ENCODE peak calls at places on chromosomes 5 and 9, in five cellular contexts. U is K562, Y is HepG2, H is H1, G is HCT116. M is an unnamed sample.

GRCh38 chr5:163532203-163532892 is 26.9 kb downstream of the MAT2B start:
- DNase-seq in H (no peak), Y (no peak), U (no peak), G (no peak), M (no peak)

GRCh38 chr9:126151031-126151670 is 175.5 kb upstream of the MVB12B start:
- DNase-seq in H (peak), U (no peak), Y (peak), G (no peak), M (no peak)

GRCh38 chr9:36399980-36400331 is at the start of gene RNF38:
- DNase-seq in Y (no peak), U (no peak), G (no peak), H (no peak), M (no peak)

GRCh38 chr9:14417230-14417629 is 103.3 kb upstream of the NFIB start:
- DNase-seq in G (no peak), Y (no peak), H (no peak), U (no peak), M (no peak)

GRCh38 chr9:21504894-21505293 is 22.8 kb upstream of the IFNE start:
- DNase-seq in U (no peak), Y (no peak), H (no peak), G (no peak), M (no peak)

GRCh38 chr5:125043781-125044391 is 297.4 kb upstream of the ZNF608 start:
- DNase-seq in G (peak), H (no peak), U (no peak), Y (no peak), M (peak)

GRCh38 chr9:90169490-90169889 is 473.1 kb downstream of the DIRAS2 start:
- DNase-seq in G (no peak), H (no peak), Y (peak), U (no peak), M (no peak)

GRCh38 chr9:133775951-133776905 is 38.1 kb upstream of the SARDH start:
- DNase-seq in G (no peak), H (no peak), U (no peak), Y (no peak), M (no peak)

GRCh38 chr5:148809781-148810524 is 16.5 kb upstream of the ADRB2 start:
- DNase-seq in U (no peak), H (no peak), G (no peak), Y (no peak), M (no peak)
- TF ChIP-seq JUND in U (no peak), H (no peak), G (no peak), Y (no peak), M (no peak)

GRCh38 chr5:161546463-161547301 is at the start of gene GABRB2:
- DNase-seq in U (peak), Y (peak), G (no peak), H (peak), M (no peak)

GRCh38 chr5:161549106-161549505 is 2.6 kb upstream of the GABRB2 start:
- DNase-seq in H (no peak), G (no peak), U (no peak), Y (no peak), M (peak)

GRCh38 chr5:161545701-161546462 is 643 bp downstream of the GABRB2 start:
- DNase-seq in G (no peak), U (no peak), Y (no peak), H (no peak), M (peak)

GRCh38 chr5:161548472-161549094 is 2.1 kb upstream of the GABRB2 start:
- DNase-seq in Y (no peak), U (no peak), G (no peak), H (peak), M (no peak)

GRCh38 chr5:161547573-161548471 is 1.3 kb upstream of the GABRB2 start:
- DNase-seq in H (peak), G (no peak), Y (no peak), U (no peak), M (no peak)
- TF ChIP-seq JUND in H (no peak), G (no peak), Y (no peak), U (no peak), M (no peak)

DNA sequence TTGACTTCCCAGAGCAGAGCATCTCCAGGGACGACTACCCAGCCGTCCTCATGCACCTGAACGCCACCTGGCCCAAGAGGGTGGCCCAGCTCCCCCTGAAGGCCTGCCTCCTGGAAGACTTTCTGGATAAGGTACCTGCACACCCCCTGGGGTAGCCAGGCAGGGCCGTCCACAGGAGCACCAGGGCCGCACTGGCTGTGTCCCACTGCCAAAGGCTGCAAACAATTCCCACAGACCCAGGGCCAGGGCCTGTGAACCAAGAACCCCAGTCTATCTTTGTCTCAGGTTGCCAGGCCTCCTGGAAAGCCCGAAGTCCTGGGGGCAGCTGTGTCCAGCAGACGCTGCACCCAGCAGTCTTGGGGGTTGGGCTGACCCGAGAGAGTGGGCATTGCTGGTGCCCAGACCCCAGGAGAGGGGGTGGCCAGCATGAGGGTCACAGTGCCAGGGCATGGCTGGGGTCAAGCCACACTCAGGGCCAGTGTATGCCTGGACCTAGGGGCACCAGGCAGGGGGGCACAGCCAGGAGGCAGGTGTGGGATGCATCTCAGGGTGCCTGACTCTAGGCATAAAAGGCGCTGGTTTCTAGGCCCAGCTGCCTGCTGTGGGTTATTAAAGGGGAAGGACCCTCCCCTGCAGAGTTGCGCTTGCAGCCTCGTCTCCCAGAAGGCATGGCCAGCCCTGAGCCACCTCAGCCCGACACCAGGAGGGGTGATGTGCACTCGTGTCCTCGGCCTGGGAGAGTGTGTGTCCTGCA is 17.7 kb downstream of the SLC6A18 start:
- DNase-seq in Y (no peak), H (no peak), G (no peak), U (no peak), M (no peak)
- TF ChIP-seq JUND in Y (no peak), H (no peak), G (no peak), U (no peak), M (no peak)

GRCh38 chr5:32057157-32058096 is 116.7 kb downstream of the GOLPH3 start:
- DNase-seq in H (no peak), U (no peak), G (peak), Y (no peak), M (no peak)
- TF ChIP-seq JUND in H (no peak), U (no peak), G (no peak), Y (no peak), M (no peak)

DNA sequence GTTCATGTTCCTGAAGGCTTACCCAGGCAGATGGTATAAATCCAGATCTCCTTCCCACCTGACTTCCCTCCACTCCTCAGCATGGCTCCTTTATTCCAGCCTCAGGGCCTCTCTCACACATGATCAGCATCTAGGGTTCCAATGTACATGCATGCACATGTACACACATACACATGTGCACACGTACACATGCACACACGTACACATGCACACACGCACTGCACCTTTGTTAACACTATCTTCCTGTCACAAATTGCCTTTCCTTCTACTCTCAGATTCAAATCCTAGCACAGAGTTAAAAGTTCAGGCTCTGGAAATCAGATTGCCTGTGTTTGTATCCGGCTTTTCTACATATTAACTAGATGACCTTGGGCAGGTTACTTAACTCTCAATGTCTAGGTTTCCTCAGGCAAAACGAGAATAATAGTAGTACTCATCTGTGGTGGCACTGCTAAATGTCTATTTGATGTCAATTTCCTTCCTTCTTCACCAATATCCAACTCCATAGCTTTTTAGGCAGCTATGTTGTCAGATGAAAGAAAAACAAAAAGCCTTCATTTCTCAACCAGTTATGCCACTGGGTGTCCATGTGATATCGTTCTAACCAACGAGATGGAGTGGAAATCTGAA is 12.8 kb upstream of the SELENOP start:
- DNase-seq in Y (peak), H (no peak), G (no peak), U (no peak), M (no peak)
- TF ChIP-seq JUND in Y (no peak), H (no peak), G (no peak), U (no peak), M (no peak)

DNA sequence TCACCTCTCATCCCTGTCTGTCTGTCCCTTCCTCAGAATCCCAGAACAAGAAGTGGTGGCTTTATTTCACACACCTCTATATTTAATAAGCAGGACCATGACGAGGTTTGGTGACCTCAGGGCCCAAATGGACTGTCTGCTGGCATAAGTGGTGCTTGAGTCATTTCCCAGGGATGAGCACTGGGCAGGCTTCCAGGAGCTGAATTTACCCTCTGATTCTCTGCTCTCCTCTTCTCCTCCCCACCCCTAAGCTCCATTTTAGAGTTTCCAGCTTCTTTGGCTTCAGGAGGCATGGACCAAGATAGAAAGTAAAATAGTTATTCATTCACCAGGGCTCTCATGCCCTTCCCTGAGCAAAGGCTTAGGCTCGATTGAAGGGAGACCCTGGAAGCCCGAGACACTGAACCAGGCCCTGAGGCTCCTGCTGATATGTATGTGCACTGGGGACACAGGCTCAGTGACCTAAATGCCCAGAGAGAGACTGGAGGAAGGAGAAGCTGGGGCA is 69.1 kb downstream of the PPARGC1B start:
- DNase-seq in U (no peak), G (no peak), Y (peak), H (no peak), M (no peak)
- TF ChIP-seq JUND in U (no peak), G (no peak), Y (no peak), H (no peak), M (no peak)

DNA sequence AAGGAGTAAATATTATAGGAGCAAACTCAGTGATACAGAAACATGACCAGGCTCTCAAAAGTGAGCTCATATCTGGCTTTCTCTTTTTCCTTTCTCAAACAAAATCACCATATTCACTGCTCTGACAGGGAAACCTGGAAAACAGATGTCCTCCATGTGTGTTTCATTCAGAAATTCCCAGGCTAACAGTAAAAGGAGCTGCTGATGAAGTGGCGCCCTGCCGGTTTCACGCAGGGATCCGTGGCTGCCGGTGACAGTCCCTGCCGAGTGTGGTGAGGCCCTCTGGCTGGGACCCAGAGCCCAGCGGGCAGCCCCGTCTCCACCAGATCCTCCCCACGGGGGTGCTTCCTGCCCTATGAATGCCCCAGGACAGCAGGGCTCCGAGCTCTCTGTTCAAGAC is 208.1 kb downstream of the GNA14 start:
- DNase-seq in Y (no peak), U (no peak), H (peak), G (no peak), M (no peak)
- TF ChIP-seq JUND in Y (no peak), U (no peak), H (no peak), G (no peak), M (no peak)

DNA sequence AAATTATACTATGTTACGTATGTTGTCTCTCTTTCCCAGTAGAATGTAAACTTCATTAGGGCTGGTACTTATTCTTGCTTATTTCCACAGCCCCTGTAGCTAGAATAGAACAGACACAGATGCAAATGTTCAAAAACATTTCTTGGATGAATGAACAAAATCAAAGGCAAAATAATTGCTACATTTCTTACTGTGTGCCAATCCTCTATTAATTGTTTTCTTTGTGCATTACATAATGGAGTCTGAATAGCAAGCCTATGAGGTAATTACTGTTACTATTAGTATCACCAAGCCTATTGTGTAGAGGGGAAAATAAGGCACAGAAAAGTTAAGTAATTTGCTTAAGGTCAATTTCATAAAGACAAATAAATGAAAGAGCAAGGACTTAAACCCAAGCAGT is 775 bp upstream of the OR13C2 start:
- DNase-seq in G (no peak), Y (no peak), H (no peak), U (no peak), M (no peak)
- TF ChIP-seq JUND in G (no peak), Y (no peak), H (no peak), U (no peak), M (no peak)